ENCODE peak calls at places on chromosomes 6 and 20, in six cellular contexts. U is stomach, H is ovary, O is sigmoid colon, W is A549, K is H1. M is an unnamed sample.

GRCh38 chr6:47031656-47032055 is 10.5 kb downstream of the ADGRF1 start:
- DNase-seq in K (no peak), O (no peak), H (no peak), W (no peak), U (no peak), M (no peak)

GRCh38 chr20:50153153-50153499 is 397 bp downstream of the PEDS1 start:
- DNase-seq in W (no peak), O (peak; percentile 82), U (no peak), K (no peak), H (no peak), M (no peak)

GRCh38 chr6:121886223-121886830 is 450.9 kb downstream of the GJA1 start:
- DNase-seq in H (no peak), K (no peak), W (no peak), U (no peak), O (no peak), M (peak; percentile 45)

GRCh38 chr20:18663932-18664331 is 76.1 kb downstream of the DTD1 start:
- DNase-seq in K (no peak), W (no peak), H (no peak), O (no peak), U (no peak), M (no peak)

GRCh38 chr6:152057832-152058498 is 250.5 kb downstream of the ESR1 start:
- DNase-seq in H (no peak), W (no peak), U (no peak), O (no peak), K (no peak), M (no peak)

GRCh38 chr20:2349801-2350200 is 30.9 kb upstream of the TGM6 start:
- DNase-seq in K (no peak), O (no peak), U (no peak), W (no peak), H (no peak), M (no peak)

GRCh38 chr6:38713812-38714211 is 1.3 kb upstream of the DNAH8 start:
- DNase-seq in O (no peak), K (no peak), H (no peak), U (no peak), W (no peak), M (no peak)

GRCh38 chr6:11710968-11711643 is 67.5 kb downstream of the ADTRP start:
- DNase-seq in W (no peak), O (no peak), H (no peak), K (no peak), U (no peak), M (no peak)

GRCh38 chr6:137297887-137298286 is 78.7 kb upstream of the IFNGR1 start:
- DNase-seq in U (no peak), K (peak; percentile 82), W (no peak), H (no peak), O (no peak), M (no peak)

GRCh38 chr6:29332676-29333075 is 31.2 kb downstream of the OR14J1 start:
- DNase-seq in H (no peak), K (no peak), O (no peak), U (no peak), W (no peak), M (no peak)

GRCh38 chr6:31407699-31408098 is 4.3 kb downstream of the MICA start:
- DNase-seq in K (no peak), O (no peak), U (no peak), H (no peak), W (no peak), M (no peak)

GRCh38 chr6:63584125-63584514 is 11.8 kb downstream of the LOC128125822 start:
- DNase-seq in K (no peak), W (no peak), U (no peak), O (no peak), H (no peak), M (no peak)

GRCh38 chr6:13066050-13066449 is 262.3 kb downstream of the TBC1D7 start:
- DNase-seq in O (no peak), W (no peak), H (no peak), K (no peak), U (no peak), M (no peak)

DNA sequence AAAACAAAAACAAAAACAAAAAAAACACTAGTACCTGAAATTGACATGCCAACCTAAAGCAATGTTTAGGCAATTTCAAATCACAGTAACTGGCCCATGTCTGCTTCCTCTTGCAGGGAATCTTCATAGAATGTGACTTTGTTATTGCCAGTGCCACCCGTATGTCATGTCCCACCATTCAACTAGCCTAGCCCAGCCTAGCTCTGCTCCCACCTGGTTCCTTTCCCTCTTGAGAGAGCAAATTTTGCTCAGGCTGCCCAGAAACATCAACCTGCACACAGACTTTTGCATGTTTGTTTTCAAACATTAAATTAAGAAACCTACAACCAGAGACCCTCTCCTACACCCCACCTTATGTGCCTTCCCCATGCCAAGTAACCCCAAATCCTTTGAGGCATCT is 124.8 kb upstream of the SLC2A12 start:
- DNase-seq in O (no peak), U (no peak), K (no peak), W (no peak), H (no peak), M (no peak)
- H3K4me1 ChIP-seq in O (peaks cover 24% of the 10 kb centered on the region), U (peaks cover 25% of the 10 kb centered on the region), K (peaks cover 4% of the 10 kb centered on the region), W (peaks cover 33% of the 10 kb centered on the region), H (peaks cover 5% of the 10 kb centered on the region), M (no peaks in the 10 kb centered on the region)

GRCh38 chr20:48381353-48382120 is 446.3 kb downstream of the PREX1 start:
- DNase-seq in U (no peak), W (no peak), K (no peak), O (no peak), H (no peak), M (no peak)
- TF ChIP-seq EP300 in U (no peak), W (no peak), K (no peak), O (no peak), H (no peak), M (no peak)

GRCh38 chr6:44061375-44062104 is 65.7 kb downstream of the MRPL14 start:
- DNase-seq in H (no peak), U (no peak), K (no peak), W (no peak), O (no peak), M (no peak)
- H3K4me1 ChIP-seq in H (peaks cover 4% of the 10 kb centered on the region), U (peaks cover 27% of the 10 kb centered on the region), K (peaks cover 4% of the 10 kb centered on the region), W (peaks cover 71% of the 10 kb centered on the region), O (peaks cover 49% of the 10 kb centered on the region), M (peaks cover 70% of the 10 kb centered on the region)

GRCh38 chr20:47791084-47791599 is 5.9 kb upstream of the SULF2 start:
- DNase-seq in K (no peak), W (no peak), H (no peak), U (no peak), O (no peak), M (no peak)

GRCh38 chr20:47789081-47789998 is 4.1 kb upstream of the SULF2 start:
- DNase-seq in H (no peak), W (no peak), O (no peak), K (no peak), U (no peak), M (no peak)

GRCh38 chr20:47790032-47790965 is 5.0 kb upstream of the SULF2 start:
- DNase-seq in W (no peak), U (no peak), K (no peak), H (no peak), O (no peak), M (no peak)

GRCh38 chr20:47786763-47787107 is 1.5 kb upstream of the SULF2 start:
- DNase-seq in H (no peak), U (no peak), O (no peak), K (no peak), W (no peak), M (no peak)

DNA sequence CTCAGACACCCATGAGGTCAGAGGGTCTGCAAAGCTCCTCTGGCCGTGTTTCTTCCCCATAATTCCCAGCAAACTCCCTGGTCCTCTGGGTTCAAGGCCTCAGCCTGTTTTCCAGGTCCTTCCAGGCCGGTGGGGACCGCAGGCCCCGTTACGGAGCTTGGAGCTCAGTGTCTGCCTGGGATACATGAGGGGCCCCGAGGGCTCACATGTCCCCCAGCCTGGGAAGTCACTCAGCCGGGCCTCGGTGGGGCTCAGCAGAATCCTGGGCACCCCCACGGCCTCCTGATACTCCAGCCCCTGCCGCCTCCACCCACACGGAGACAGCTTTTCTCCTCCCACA is 3.4 kb upstream of the SULF2 start:
- DNase-seq in H (no peak), K (no peak), O (no peak), W (no peak), U (no peak), M (no peak)
- TF ChIP-seq EP300 in H (no peak), K (no peak), O (no peak), W (no peak), U (no peak), M (no peak)

GRCh38 chr6:42599558-42599957 is 35.7 kb downstream of the UBR2 start:
- DNase-seq in K (no peak), W (no peak), U (no peak), H (no peak), O (no peak), M (no peak)
- H3K4me1 ChIP-seq in K (no peaks in the 10 kb centered on the region), W (no peaks in the 10 kb centered on the region), U (no peaks in the 10 kb centered on the region), H (peaks cover 2% of the 10 kb centered on the region), O (no peaks in the 10 kb centered on the region), M (peaks cover 4% of the 10 kb centered on the region)

GRCh38 chr6:149316108-149316727 is 1.3 kb upstream of the TAB2 start:
- DNase-seq in U (no peak), K (no peak), O (no peak), H (no peak), W (no peak), M (no peak)

GRCh38 chr6:149318581-149319286 is 1.2 kb downstream of the TAB2 start:
- DNase-seq in W (no peak), H (no peak), K (no peak), O (no peak), U (no peak), M (no peak)

GRCh38 chr6:149319413-149319812 is 1.9 kb downstream of the TAB2 start:
- DNase-seq in K (no peak), H (no peak), O (no peak), U (no peak), W (no peak), M (no peak)

GRCh38 chr6:149317656-149318571 is at the start of gene TAB2:
- DNase-seq in W (no peak), H (peak; percentile 78), K (no peak), U (peak; percentile 39), O (peak; percentile 79), M (peak; percentile 30)

GRCh38 chr6:149316740-149317655 is 514 bp upstream of the TAB2 start:
- DNase-seq in K (peak; percentile 66), U (peak; percentile 90), W (peak; percentile 36), O (peak; percentile 95), H (peak; percentile 92), M (peak; percentile 82)
- TF ChIP-seq EP300 in K (peak; percentile 84), U (no peak), W (no peak), O (no peak), H (no peak), M (no peak)